ENCODE peak calls at places on chromosomes 12 and 14, in four cellular contexts. U is breast epithelium, Y is HCT116, W is uterus. H is an unnamed sample.

GRCh38 chr12:111841236-111841749 is 735 bp upstream of the MAPKAPK5 start:
- DNase-seq in U (no peak), Y (no peak), W (no peak), H (no peak)

GRCh38 chr14:68739701-68740100 is 53.2 kb downstream of the ZFP36L1 start:
- DNase-seq in U (no peak), Y (no peak), W (no peak), H (no peak)

GRCh38 chr14:96634896-96635295 is 132.7 kb downstream of the PAPOLA start:
- DNase-seq in U (no peak), Y (no peak), W (no peak), H (no peak)

GRCh38 chr12:29273178-29273843 is 107.7 kb downstream of the ERGIC2 start:
- DNase-seq in U (no peak), Y (no peak), W (no peak), H (no peak)

GRCh38 chr12:22406622-22407021 is 72.1 kb upstream of the ST8SIA1 start:
- DNase-seq in U (no peak), Y (no peak), W (no peak), H (no peak)

GRCh38 chr12:58750484-58750883 is 169.8 kb downstream of the LRIG3 start:
- DNase-seq in U (no peak), Y (no peak), W (no peak), H (no peak)

GRCh38 chr12:81245918-81246611 is 168.2 kb downstream of the ACSS3 start:
- DNase-seq in U (no peak), Y (no peak), W (peak), H (no peak)

GRCh38 chr14:63956326-63956725 is 103.5 kb downstream of the SYNE2 start:
- DNase-seq in U (no peak), Y (no peak), W (no peak), H (no peak)

GRCh38 chr14:64879635-64880381 is at the start of gene SPTB:
- DNase-seq in U (peak), Y (no peak), W (peak), H (peak)

GRCh38 chr12:10663869-10664268 is 10.0 kb downstream of the STYK1 start:
- DNase-seq in U (no peak), Y (no peak), W (no peak), H (no peak)

GRCh38 chr12:14880890-14881453 is 4.7 kb downstream of the MGP start:
- DNase-seq in U (no peak), Y (no peak), W (no peak), H (no peak)

GRCh38 chr12:14874882-14875281 is 10.8 kb downstream of the MGP start:
- DNase-seq in U (no peak), Y (no peak), W (no peak), H (no peak)

GRCh38 chr12:14873440-14874185 is 12.0 kb downstream of the MGP start:
- DNase-seq in U (no peak), Y (no peak), W (no peak), H (no peak)

GRCh38 chr12:14879222-14879933 is 6.3 kb downstream of the MGP start:
- DNase-seq in U (no peak), Y (no peak), W (no peak), H (no peak)

DNA sequence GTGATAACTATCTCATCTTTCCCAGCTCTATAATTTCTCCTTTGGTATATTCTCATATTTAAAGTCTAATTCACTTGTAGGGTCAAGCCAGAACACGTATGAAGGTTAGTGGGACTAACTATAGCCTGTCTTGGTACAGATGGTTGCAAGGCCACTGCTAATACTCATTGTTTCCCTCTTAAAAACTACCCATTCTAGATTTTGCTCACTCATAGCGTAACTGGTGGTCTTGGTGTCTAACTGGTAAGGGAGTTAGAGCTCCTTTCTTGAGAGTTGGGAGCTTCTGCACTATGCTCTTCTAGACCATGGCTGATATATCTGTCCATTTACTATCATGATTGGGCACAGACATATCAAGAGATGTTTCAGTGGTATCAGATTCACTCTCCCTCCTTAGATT is 8.8 kb downstream of the MGP start:
- DNase-seq in U (no peak), Y (no peak), W (no peak), H (no peak)
- TF ChIP-seq POLR2A in U (no peak), Y (no peak), W (no peak), H (no peak)

DNA sequence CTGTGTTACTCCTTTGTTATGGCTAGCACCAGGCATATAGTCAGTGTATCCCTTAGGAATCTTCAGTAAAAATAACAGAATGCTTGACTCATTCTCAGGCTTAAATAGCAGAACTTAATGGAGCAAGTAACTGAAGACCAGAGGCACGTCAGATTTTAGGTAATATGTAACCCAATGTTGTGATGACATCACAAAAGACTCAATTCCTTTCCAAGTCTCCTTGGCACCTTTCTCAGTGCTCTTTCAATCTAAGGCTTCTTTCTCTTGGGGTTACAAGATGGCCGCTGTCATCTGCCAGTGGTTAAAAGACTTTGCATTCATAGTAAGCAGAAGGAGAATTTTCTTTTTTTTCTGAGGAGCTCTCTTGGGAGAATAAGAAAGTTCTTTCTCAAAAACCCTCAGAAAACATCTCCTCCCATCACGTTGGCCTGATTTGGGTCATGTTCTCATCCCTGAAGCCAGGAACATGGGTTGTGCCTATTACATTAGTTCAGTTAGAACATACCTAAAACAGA is 33.4 kb upstream of the DCN start:
- DNase-seq in U (no peak), Y (no peak), W (no peak), H (no peak)
- TF ChIP-seq POLR2A in U (no peak), Y (no peak), W (no peak), H (no peak)

GRCh38 chr14:104983231-104983721 is 2.3 kb upstream of the CLBA1 start:
- DNase-seq in U (no peak), Y (no peak), W (no peak), H (no peak)

GRCh38 chr14:104986487-104987164 is 1.0 kb downstream of the CLBA1 start:
- DNase-seq in U (no peak), Y (no peak), W (no peak), H (no peak)

GRCh38 chr14:104982548-104983230 is 2.9 kb upstream of the CLBA1 start:
- DNase-seq in U (no peak), Y (no peak), W (no peak), H (no peak)

GRCh38 chr14:104984056-104984894 is 1.3 kb upstream of the CLBA1 start:
- DNase-seq in U (no peak), Y (no peak), W (no peak), H (no peak)

GRCh38 chr14:104985675-104986486 is at the start of gene CLBA1:
- DNase-seq in U (peak), Y (peak), W (peak), H (peak)
- TF ChIP-seq POLR2A in U (no peak), Y (peak), W (no peak), H (peak)

GRCh38 chr14:50363734-50364113 is 33.0 kb downstream of the CDKL1 start:
- DNase-seq in U (no peak), Y (no peak), W (no peak), H (no peak)
- TF ChIP-seq POLR2A in U (no peak), Y (no peak), W (no peak), H (no peak)

GRCh38 chr14:75658957-75659356 is 1.7 kb downstream of the ERG28 start:
- DNase-seq in U (no peak), Y (no peak), W (no peak), H (no peak)

GRCh38 chr14:75660238-75660629 is 442 bp downstream of the ERG28 start:
- DNase-seq in U (no peak), Y (no peak), W (no peak), H (no peak)

GRCh38 chr14:75661499-75661814 is 411 bp downstream of the TTLL5 start:
- DNase-seq in U (no peak), Y (no peak), W (no peak), H (no peak)

GRCh38 chr14:75662966-75663365 is 1.9 kb downstream of the TTLL5 start:
- DNase-seq in U (no peak), Y (no peak), W (no peak), H (no peak)

GRCh38 chr14:75660630-75661498 is at the start of the genes ERG28 and TTLL5:
- DNase-seq in U (peak), Y (peak), W (peak), H (peak)
- TF ChIP-seq POLR2A in U (peak), Y (peak), W (peak), H (peak)

GRCh38 chr14:100552524-100553125 is 34.6 kb downstream of the BEGAIN start:
- DNase-seq in U (no peak), Y (no peak), W (no peak), H (no peak)
- TF ChIP-seq POLR2A in U (no peak), Y (no peak), W (no peak), H (no peak)